ENCODE peak calls at places on chromosomes 5 and 9, in five cellular contexts. G is fibroblast of lung, M is mammary epithelial cell, H is GM23248, K is neural progenitor cell. R is an unnamed sample. For H3K9me3 and H3K4me1, the result is how much of the 10 kb centered on the place peaks cover.

GRCh38 chr5:37112383-37112991 is 136.7 kb downstream of the CPLANE1 start:
- DNase-seq in G (peak), M (no peak), H (no peak), K (no peak), R (no peak)

GRCh38 chr5:79243224-79243623 is 7.3 kb downstream of the JMY start:
- DNase-seq in G (no peak), M (no peak), H (no peak), K (no peak), R (no peak)

GRCh38 chr5:19903611-19904010 is 84.4 kb downstream of the CDH18 start:
- DNase-seq in G (no peak), M (no peak), H (peak), K (no peak), R (peak)

GRCh38 chr5:149654893-149655505 is 73.7 kb downstream of the ARHGEF37 start:
- DNase-seq in G (no peak), M (no peak), H (no peak), K (no peak), R (no peak)

GRCh38 chr9:36214571-36214970 is 23.9 kb downstream of the CLTA start:
- DNase-seq in G (peak), M (no peak), H (peak), K (no peak), R (peak)

GRCh38 chr5:79612667-79613190 is 488 bp downstream of the TENT2 start:
- DNase-seq in G (no peak), M (no peak), H (peak), K (no peak), R (peak)

GRCh38 chr9:130770679-130771442 is 64.2 kb upstream of the ABL1 start:
- DNase-seq in G (peak), M (peak), H (peak), K (peak), R (peak)

GRCh38 chr9:79501546-79501945 is 70.2 kb upstream of the TLE4 start:
- DNase-seq in G (no peak), M (no peak), H (no peak), K (no peak), R (no peak)

GRCh38 chr5:126138475-126139005 is 284.7 kb upstream of the GRAMD2B start:
- DNase-seq in G (peak), M (peak), H (peak), K (peak), R (peak)

GRCh38 chr9:129835860-129836223 is 584 bp downstream of the USP20 start:
- DNase-seq in G (no peak), M (no peak), H (no peak), K (peak), R (no peak)

GRCh38 chr5:151081426-151082273 is 816 bp upstream of the TNIP1 start:
- DNase-seq in G (no peak), M (no peak), H (peak), K (no peak), R (peak)

GRCh38 chr5:180119031-180119885 is 47.7 kb upstream of the RNF130 start:
- DNase-seq in G (no peak), M (no peak), H (no peak), K (no peak), R (no peak)

GRCh38 chr5:178432421-178433272 is 157.5 kb downstream of the COL23A1 start:
- DNase-seq in G (no peak), M (no peak), H (no peak), K (no peak), R (no peak)

GRCh38 chr5:157457391-157457790 is 2.6 kb upstream of the NIPAL4 start:
- DNase-seq in G (no peak), M (no peak), H (no peak), K (no peak), R (no peak)

GRCh38 chr9:96436063-96436455 is 13.9 kb upstream of the HABP4 start:
- DNase-seq in G (peak), M (no peak), H (peak), K (no peak), R (no peak)

GRCh38 chr5:136047858-136048257 is 19.1 kb downstream of the TGFBI start:
- DNase-seq in G (peak), M (no peak), H (no peak), K (no peak), R (no peak)

GRCh38 chr9:121055642-121056143 is 5.6 kb upstream of the C5 start:
- DNase-seq in G (no peak), M (peak), H (peak), K (peak), R (no peak)

GRCh38 chr5:38445374-38446028 is 110.9 kb downstream of the LIFR start:
- DNase-seq in G (peak), M (no peak), H (no peak), K (no peak), R (no peak)

GRCh38 chr5:131812371-131813160 is 15.7 kb upstream of the FNIP1 start:
- DNase-seq in G (no peak), M (no peak), H (peak), K (no peak), R (no peak)

GRCh38 chr9:130171226-130172148 is 717 bp upstream of the NCS1 start:
- DNase-seq in G (no peak), M (no peak), H (no peak), K (no peak), R (no peak)

GRCh38 chr9:99515087-99515486 is 293.0 kb downstream of the SEC61B start:
- DNase-seq in G (no peak), M (no peak), H (no peak), K (no peak), R (no peak)

GRCh38 chr5:52786937-52787599 is 648 bp upstream of the ITGA1 start:
- DNase-seq in G (no peak), M (peak), H (peak), K (no peak), R (peak)

GRCh38 chr5:156759156-156759555 is 90.9 kb upstream of the PPP1R2B start:
- DNase-seq in G (no peak), M (no peak), H (no peak), K (no peak), R (no peak)

GRCh38 chr5:130141689-130142320 is 237.5 kb downstream of the CHSY3 start:
- DNase-seq in G (peak), M (peak), H (peak), K (peak), R (peak)

GRCh38 chr9:89278997-89279739 is 31.8 kb upstream of the CKS2 start:
- DNase-seq in G (peak), M (peak), H (peak), K (peak), R (peak)

GRCh38 chr9:4788703-4789102 is 4.0 kb upstream of the RCL1 start:
- DNase-seq in G (no peak), M (peak), H (no peak), K (no peak), R (no peak)

GRCh38 chr9:109225629-109226028 is 58.6 kb upstream of the FRRS1L start:
- DNase-seq in G (no peak), M (no peak), H (no peak), K (no peak), R (no peak)

GRCh38 chr5:78958672-78959410 is 26.3 kb downstream of the ARSB start:
- DNase-seq in G (no peak), M (no peak), H (no peak), K (peak), R (no peak)

GRCh38 chr5:124825983-124826337 is 79.5 kb upstream of the ZNF608 start:
- DNase-seq in G (no peak), M (no peak), H (no peak), K (no peak), R (no peak)

GRCh38 chr9:19517202-19517942 is 108.6 kb downstream of the ACER2 start:
- DNase-seq in G (no peak), M (peak), H (no peak), K (peak), R (no peak)

GRCh38 chr5:148928141-148928540 is 101.7 kb downstream of the ADRB2 start:
- DNase-seq in G (peak), M (peak), H (peak), K (no peak), R (peak)

GRCh38 chr5:178895615-178896571 is at the start of gene ZFP2:
- DNase-seq in G (peak), M (peak), H (peak), K (peak), R (peak)

GRCh38 chr5:135030123-135030517 is 3.9 kb downstream of the PITX1 start:
- DNase-seq in G (no peak), M (no peak), H (no peak), K (peak), R (peak)

GRCh38 chr5:143041461-143041860 is 271.3 kb downstream of the ARHGAP26 start:
- DNase-seq in G (no peak), M (no peak), H (no peak), K (no peak), R (no peak)

GRCh38 chr5:74056789-74057164 is 430.8 kb downstream of the ARHGEF28 start:
- DNase-seq in G (peak), M (peak), H (peak), K (no peak), R (no peak)

GRCh38 chr9:26946753-26947727 is at the start of gene PLAA:
- DNase-seq in G (peak), M (peak), H (peak), K (peak), R (peak)

GRCh38 chr5:141269195-141269594 is 24.0 kb downstream of the PCDHB15 start:
- DNase-seq in G (no peak), M (no peak), H (no peak), K (no peak), R (no peak)

GRCh38 chr5:141272906-141273305 is 27.7 kb downstream of the PCDHB15 start:
- DNase-seq in G (no peak), M (no peak), H (no peak), K (no peak), R (no peak)
- H3K9me3 ChIP-seq in G (under half), M (under half), H (under half), K (under half), R (half or more)

DNA sequence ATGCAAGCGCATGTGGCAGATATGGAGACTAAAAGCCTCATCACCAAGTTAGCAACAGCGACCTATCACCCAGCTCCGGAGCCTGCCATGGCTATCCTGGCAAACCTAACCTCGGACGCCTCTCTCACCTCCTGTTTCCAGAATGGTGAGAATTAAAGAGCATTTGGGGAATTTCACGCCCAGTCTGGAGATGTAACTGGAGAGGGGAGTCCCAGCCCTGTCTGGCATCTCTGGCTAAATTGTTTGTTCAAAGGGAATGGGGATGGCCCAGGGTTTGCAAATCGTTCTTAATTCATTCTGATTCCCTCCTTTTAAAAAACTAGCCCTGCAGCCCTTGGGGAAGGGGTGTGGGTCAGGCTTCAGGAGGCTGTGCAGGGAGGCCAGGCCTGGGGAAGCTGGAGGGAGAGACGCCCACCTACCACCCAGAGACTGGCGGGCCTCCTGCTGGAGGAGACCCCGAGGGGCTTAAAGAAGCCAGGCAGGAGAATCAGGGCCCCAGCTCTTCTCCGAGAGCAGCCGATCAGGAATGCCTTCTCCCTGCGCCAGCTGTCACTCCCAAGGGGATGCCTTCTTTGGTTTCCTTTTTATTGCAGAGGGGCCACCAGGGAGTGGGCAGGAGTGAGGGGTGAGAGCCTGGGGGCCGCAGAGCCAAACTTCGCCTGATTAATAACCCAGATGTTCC is 971 bp upstream of the COL5A1 start:
- DNase-seq in G (no peak), M (no peak), H (no peak), K (peak), R (no peak)
- H3K9ac ChIP-seq in G (no peak), M (no peak), H (peak), K (no peak), R (peak)

GRCh38 chr9:97992219-97992618 is 9.1 kb downstream of the ANP32B start:
- DNase-seq in G (no peak), M (no peak), H (no peak), K (no peak), R (no peak)

GRCh38 chr9:97993000-97993399 is 9.9 kb downstream of the ANP32B start:
- DNase-seq in G (no peak), M (no peak), H (no peak), K (no peak), R (no peak)

GRCh38 chr9:97990259-97990658 is 7.1 kb downstream of the ANP32B start:
- DNase-seq in G (peak), M (peak), H (peak), K (no peak), R (peak)

GRCh38 chr9:97994695-97995094 is 11.6 kb downstream of the ANP32B start:
- DNase-seq in G (no peak), M (no peak), H (no peak), K (no peak), R (no peak)

GRCh38 chr9:97991818-97992217 is 8.7 kb downstream of the ANP32B start:
- DNase-seq in G (no peak), M (no peak), H (no peak), K (no peak), R (no peak)
- H3K4me1 ChIP-seq in G (under half), M (under half), H (under half), K (under half), R (under half)

DNA sequence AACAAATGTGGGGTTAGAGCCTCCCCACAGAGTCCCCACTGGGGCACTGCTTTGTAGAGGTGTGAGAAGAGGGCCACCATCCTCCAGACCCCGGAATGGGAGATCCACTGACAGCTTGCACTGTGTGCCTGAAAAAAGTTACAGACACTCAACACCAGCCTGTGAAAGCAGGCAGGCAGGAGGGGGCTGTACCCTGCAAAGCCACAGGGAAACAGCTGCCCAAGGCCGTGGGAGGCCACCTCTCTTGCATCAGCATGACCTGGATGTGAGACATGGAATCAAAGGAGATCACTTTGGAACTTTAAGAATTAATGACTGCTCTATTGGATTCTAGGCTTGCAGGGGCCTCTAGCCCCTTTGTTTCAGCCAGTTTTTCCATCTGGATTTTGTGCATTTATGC is 782.3 kb downstream of the BRINP1 start:
- DNase-seq in G (no peak), M (no peak), H (no peak), K (no peak), R (no peak)
- H3K9me3 ChIP-seq in G (under half), M (under half), H (under half), K (under half), R (under half)

DNA sequence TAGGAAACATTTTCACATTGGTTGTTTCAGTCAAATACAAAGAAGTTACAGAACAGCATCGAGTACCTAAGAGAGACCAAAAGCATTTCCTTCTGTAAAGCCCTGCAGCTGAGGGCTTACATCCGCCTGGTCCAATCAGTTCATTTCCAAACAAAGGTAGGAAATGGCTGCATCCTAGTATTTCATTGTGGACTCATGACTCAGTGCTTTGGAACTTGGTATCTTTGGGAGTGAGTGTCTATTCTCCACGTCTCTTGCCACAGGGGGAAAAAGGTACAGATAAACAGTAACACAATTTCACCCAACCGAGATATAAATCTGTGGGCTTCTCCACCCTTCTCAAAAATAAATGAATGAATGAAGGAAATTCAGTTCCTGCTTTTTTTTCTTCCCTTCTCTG is 75.4 kb downstream of the NFIB start:
- DNase-seq in G (peak), M (peak), H (peak), K (peak), R (peak)
- H3K9ac ChIP-seq in G (no peak), M (no peak), H (no peak), K (no peak), R (no peak)

GRCh38 chr9:92988215-92988731 is 41.0 kb downstream of the FGD3 start:
- DNase-seq in G (no peak), M (peak), H (no peak), K (no peak), R (no peak)

GRCh38 chr9:92992549-92992948 is 45.2 kb downstream of the FGD3 start:
- DNase-seq in G (no peak), M (no peak), H (no peak), K (peak), R (no peak)

GRCh38 chr9:92990461-92990860 is 43.1 kb downstream of the FGD3 start:
- DNase-seq in G (no peak), M (no peak), H (no peak), K (no peak), R (no peak)

GRCh38 chr9:92986175-92987110 is 39.1 kb downstream of the FGD3 start:
- DNase-seq in G (no peak), M (no peak), H (peak), K (no peak), R (peak)

DNA sequence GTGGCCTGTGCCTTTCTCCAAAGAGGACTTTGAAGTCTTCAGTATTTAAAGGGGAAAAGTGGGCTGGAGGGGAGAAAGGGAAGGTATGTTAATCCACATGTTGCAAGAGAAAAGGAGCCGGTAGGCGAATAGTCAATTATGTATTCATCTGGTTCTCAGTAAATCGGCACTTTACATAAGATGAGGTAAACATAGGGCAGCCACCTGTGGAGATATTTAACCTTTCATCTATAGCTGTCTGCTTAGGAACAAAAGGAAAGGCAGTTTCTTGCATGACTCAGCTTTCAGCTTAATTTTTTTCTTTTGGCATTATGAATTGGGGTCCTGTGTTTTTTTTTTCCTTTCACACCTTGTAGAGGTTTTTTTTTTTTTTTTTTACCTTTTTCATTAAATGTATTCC is 42.2 kb downstream of the FGD3 start:
- DNase-seq in G (no peak), M (no peak), H (no peak), K (peak), R (no peak)
- H3K4me1 ChIP-seq in G (under half), M (under half), H (under half), K (under half), R (under half)

GRCh38 chr9:135910197-135910596 is 2.9 kb upstream of the CAMSAP1 start:
- DNase-seq in G (no peak), M (no peak), H (no peak), K (no peak), R (no peak)

GRCh38 chr9:135919318-135919717 is 12.0 kb upstream of the CAMSAP1 start:
- DNase-seq in G (no peak), M (no peak), H (no peak), K (no peak), R (no peak)

GRCh38 chr9:135916998-135917397 is 9.7 kb upstream of the CAMSAP1 start:
- DNase-seq in G (no peak), M (no peak), H (no peak), K (no peak), R (no peak)

GRCh38 chr9:135910757-135911156 is 3.4 kb upstream of the CAMSAP1 start:
- DNase-seq in G (no peak), M (no peak), H (no peak), K (no peak), R (no peak)

DNA sequence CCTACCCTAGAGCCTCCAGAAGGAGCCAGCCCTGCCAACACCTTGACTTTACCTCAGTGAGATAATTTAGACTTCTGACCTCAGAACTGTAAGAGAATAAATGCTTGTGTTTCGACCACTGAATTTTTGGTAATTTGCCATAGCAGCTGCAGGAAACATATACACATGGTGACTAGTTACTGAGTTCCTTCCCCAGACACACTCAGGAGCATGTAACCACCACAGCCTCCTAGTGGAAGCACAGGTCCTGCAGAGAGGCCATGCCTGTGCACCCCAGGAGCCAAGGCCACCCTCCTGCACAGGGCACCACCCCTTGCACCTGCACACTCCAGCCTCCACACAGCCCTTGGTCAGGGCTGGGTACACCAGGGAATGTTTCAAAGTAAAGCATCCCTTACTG is 7.6 kb upstream of the CAMSAP1 start:
- DNase-seq in G (peak), M (no peak), H (peak), K (no peak), R (no peak)
- H3K9me3 ChIP-seq in G (under half), M (under half), H (under half), K (under half), R (half or more)

GRCh38 chr5:10635257-10635860 is 71.5 kb downstream of the ANKRD33B start:
- DNase-seq in G (peak), M (peak), H (peak), K (no peak), R (no peak)

GRCh38 chr5:10633271-10634049 is 69.6 kb downstream of the ANKRD33B start:
- DNase-seq in G (no peak), M (no peak), H (no peak), K (no peak), R (no peak)

GRCh38 chr5:10634056-10634455 is 70.2 kb downstream of the ANKRD33B start:
- DNase-seq in G (no peak), M (no peak), H (no peak), K (no peak), R (no peak)

GRCh38 chr5:10635861-10636350 is 72.0 kb downstream of the ANKRD33B start:
- DNase-seq in G (peak), M (peak), H (peak), K (no peak), R (no peak)

GRCh38 chr5:10634562-10634961 is 70.7 kb downstream of the ANKRD33B start:
- DNase-seq in G (no peak), M (no peak), H (no peak), K (no peak), R (no peak)
- H3K9ac ChIP-seq in G (no peak), M (no peak), H (no peak), K (no peak), R (no peak)

GRCh38 chr9:76221423-76221822 is 172.8 kb downstream of the RFK start:
- DNase-seq in G (no peak), M (peak), H (no peak), K (no peak), R (no peak)
- H3K4me1 ChIP-seq in G (under half), M (under half), H (under half), K (under half), R (under half)